ENCODE peak calls at places on chromosomes 16 and 17, in six cellular contexts. One of them, this sample, is unnamed.
A peak's percentile ranks its signal among the peaks of the same experiment; 100 is the strongest.

GRCh38 chr16:74623214-74623842 is 16.4 kb upstream of the GLG1 start:
- DNase-seq in right lobe of liver: no peak
- DNase-seq in colonic mucosa: no peak
- DNase-seq in PC-9: no peak
- DNase-seq in lower lobe of right lung: no peak
- DNase-seq in heart right ventricle: no peak
- DNase-seq in this sample: no peak

GRCh38 chr17:33291248-33292183 is 1.6 kb downstream of the ASIC2 start:
- DNase-seq in right lobe of liver: no peak
- DNase-seq in colonic mucosa: peak; percentile 38
- DNase-seq in PC-9: no peak
- DNase-seq in lower lobe of right lung: peak; percentile 46
- DNase-seq in heart right ventricle: peak; percentile 11
- DNase-seq in this sample: peak; percentile 22

GRCh38 chr17:77400445-77400870 is 259.7 kb downstream of the SEC14L1 start:
- DNase-seq in right lobe of liver: no peak
- DNase-seq in colonic mucosa: no peak
- DNase-seq in PC-9: no peak
- DNase-seq in lower lobe of right lung: peak; percentile 63
- DNase-seq in heart right ventricle: peak; percentile 57
- DNase-seq in this sample: no peak

GRCh38 chr17:57909548-57909947 is 45.7 kb downstream of the CUEDC1 start:
- DNase-seq in right lobe of liver: no peak
- DNase-seq in colonic mucosa: no peak
- DNase-seq in PC-9: no peak
- DNase-seq in lower lobe of right lung: no peak
- DNase-seq in heart right ventricle: no peak
- DNase-seq in this sample: no peak

GRCh38 chr16:1573301-1573700 is 38.6 kb downstream of the IFT140 start:
- DNase-seq in right lobe of liver: no peak
- DNase-seq in colonic mucosa: no peak
- DNase-seq in PC-9: no peak
- DNase-seq in lower lobe of right lung: no peak
- DNase-seq in heart right ventricle: no peak
- DNase-seq in this sample: no peak

GRCh38 chr16:74740795-74741304 is 33.8 kb downstream of the FA2H start:
- DNase-seq in right lobe of liver: no peak
- DNase-seq in colonic mucosa: peak; percentile 88
- DNase-seq in PC-9: peak; percentile 94
- DNase-seq in lower lobe of right lung: no peak
- DNase-seq in heart right ventricle: peak; percentile 28
- DNase-seq in this sample: peak; percentile 92

GRCh38 chr16:54284931-54285413 is 1.6 kb downstream of the IRX3 start:
- DNase-seq in right lobe of liver: no peak
- DNase-seq in colonic mucosa: no peak
- DNase-seq in PC-9: no peak
- DNase-seq in lower lobe of right lung: no peak
- DNase-seq in heart right ventricle: no peak
- DNase-seq in this sample: no peak

GRCh38 chr16:69514366-69514765 is 51.4 kb upstream of the NFAT5 start:
- DNase-seq in right lobe of liver: no peak
- DNase-seq in colonic mucosa: no peak
- DNase-seq in PC-9: peak; percentile 91
- DNase-seq in lower lobe of right lung: no peak
- DNase-seq in heart right ventricle: no peak
- DNase-seq in this sample: no peak

GRCh38 chr16:49592507-49593422 is 219.2 kb downstream of the C16orf78 start:
- DNase-seq in right lobe of liver: peak; percentile 47
- DNase-seq in colonic mucosa: no peak
- DNase-seq in PC-9: no peak
- DNase-seq in lower lobe of right lung: no peak
- DNase-seq in heart right ventricle: no peak
- DNase-seq in this sample: no peak

GRCh38 chr17:31366088-31366487 is 25.4 kb upstream of the RAB11FIP4 start:
- DNase-seq in right lobe of liver: no peak
- DNase-seq in colonic mucosa: no peak
- DNase-seq in PC-9: no peak
- DNase-seq in lower lobe of right lung: no peak
- DNase-seq in heart right ventricle: no peak
- DNase-seq in this sample: no peak

GRCh38 chr17:58452738-58453137 is 35.4 kb upstream of the RNF43 start:
- DNase-seq in right lobe of liver: no peak
- DNase-seq in colonic mucosa: no peak
- DNase-seq in PC-9: no peak
- DNase-seq in lower lobe of right lung: no peak
- DNase-seq in heart right ventricle: no peak
- DNase-seq in this sample: no peak

GRCh38 chr16:77289331-77289809 is 90.2 kb downstream of the SYCE1L start:
- DNase-seq in right lobe of liver: no peak
- DNase-seq in colonic mucosa: no peak
- DNase-seq in PC-9: peak; percentile 83
- DNase-seq in lower lobe of right lung: no peak
- DNase-seq in heart right ventricle: no peak
- DNase-seq in this sample: no peak

GRCh38 chr17:75876190-75876937 is 2.0 kb downstream of the TRIM47 start:
- DNase-seq in right lobe of liver: peak; percentile 88
- DNase-seq in colonic mucosa: peak; percentile 90
- DNase-seq in PC-9: peak; percentile 91
- DNase-seq in lower lobe of right lung: peak; percentile 73
- DNase-seq in heart right ventricle: no peak
- DNase-seq in this sample: peak; percentile 70

GRCh38 chr17:28669918-28670317 is 7.9 kb downstream of the SUPT6H start:
- DNase-seq in right lobe of liver: no peak
- DNase-seq in colonic mucosa: no peak
- DNase-seq in PC-9: no peak
- DNase-seq in lower lobe of right lung: no peak
- DNase-seq in heart right ventricle: no peak
- DNase-seq in this sample: no peak

GRCh38 chr16:30382398-30383015 is at the start of gene SEPTIN1:
- DNase-seq in right lobe of liver: no peak
- DNase-seq in colonic mucosa: no peak
- DNase-seq in PC-9: no peak
- DNase-seq in lower lobe of right lung: no peak
- DNase-seq in heart right ventricle: no peak
- DNase-seq in this sample: no peak

GRCh38 chr16:83206426-83206825 is 579.7 kb downstream of the CDH13 start:
- DNase-seq in right lobe of liver: no peak
- DNase-seq in colonic mucosa: no peak
- DNase-seq in PC-9: no peak
- DNase-seq in lower lobe of right lung: no peak
- DNase-seq in heart right ventricle: no peak
- DNase-seq in this sample: no peak

GRCh38 chr17:76811028-76811427 is 57.2 kb upstream of the MGAT5B start:
- DNase-seq in right lobe of liver: no peak
- DNase-seq in colonic mucosa: no peak
- DNase-seq in PC-9: no peak
- DNase-seq in lower lobe of right lung: no peak
- DNase-seq in heart right ventricle: no peak
- DNase-seq in this sample: no peak

GRCh38 chr16:80614908-80615696 is 74.3 kb downstream of the DYNLRB2 start:
- DNase-seq in right lobe of liver: no peak
- DNase-seq in colonic mucosa: no peak
- DNase-seq in PC-9: no peak
- DNase-seq in lower lobe of right lung: no peak
- DNase-seq in heart right ventricle: no peak
- DNase-seq in this sample: no peak

GRCh38 chr16:8481810-8482209 is 108.5 kb downstream of the TMEM114 start:
- DNase-seq in right lobe of liver: no peak
- DNase-seq in colonic mucosa: no peak
- DNase-seq in PC-9: no peak
- DNase-seq in lower lobe of right lung: no peak
- DNase-seq in heart right ventricle: no peak
- DNase-seq in this sample: no peak

GRCh38 chr16:27961296-27961620 is 102.3 kb downstream of the GSG1L start:
- DNase-seq in right lobe of liver: no peak
- DNase-seq in colonic mucosa: no peak
- DNase-seq in PC-9: no peak
- DNase-seq in lower lobe of right lung: no peak
- DNase-seq in heart right ventricle: no peak
- DNase-seq in this sample: no peak

GRCh38 chr16:8885674-8886592 is 3.8 kb downstream of the LITAFD start:
- DNase-seq in right lobe of liver: no peak
- DNase-seq in colonic mucosa: no peak
- DNase-seq in PC-9: no peak
- DNase-seq in lower lobe of right lung: peak; percentile 39
- DNase-seq in heart right ventricle: no peak
- DNase-seq in this sample: no peak

GRCh38 chr16:10078541-10078949 is 103.7 kb downstream of the GRIN2A start:
- DNase-seq in right lobe of liver: no peak
- DNase-seq in colonic mucosa: no peak
- DNase-seq in PC-9: no peak
- DNase-seq in lower lobe of right lung: no peak
- DNase-seq in heart right ventricle: no peak
- DNase-seq in this sample: peak; percentile 7
- TF ChIP-seq CTCF in right lobe of liver: no peak
- TF ChIP-seq CTCF in colonic mucosa: no peak
- TF ChIP-seq CTCF in PC-9: no peak
- TF ChIP-seq CTCF in lower lobe of right lung: no peak
- TF ChIP-seq CTCF in heart right ventricle: no peak
- TF ChIP-seq CTCF in this sample: no peak

GRCh38 chr17:80925668-80926067 is 66.0 kb upstream of the CHMP6 start:
- DNase-seq in right lobe of liver: no peak
- DNase-seq in colonic mucosa: no peak
- DNase-seq in PC-9: no peak
- DNase-seq in lower lobe of right lung: no peak
- DNase-seq in heart right ventricle: no peak
- DNase-seq in this sample: no peak

GRCh38 chr17:80926601-80927250 is 64.9 kb upstream of the CHMP6 start:
- DNase-seq in right lobe of liver: no peak
- DNase-seq in colonic mucosa: no peak
- DNase-seq in PC-9: no peak
- DNase-seq in lower lobe of right lung: no peak
- DNase-seq in heart right ventricle: no peak
- DNase-seq in this sample: peak; percentile 3

GRCh38 chr17:80930335-80931040 is 61.2 kb upstream of the CHMP6 start:
- DNase-seq in right lobe of liver: no peak
- DNase-seq in colonic mucosa: no peak
- DNase-seq in PC-9: no peak
- DNase-seq in lower lobe of right lung: no peak
- DNase-seq in heart right ventricle: no peak
- DNase-seq in this sample: no peak

GRCh38 chr17:80929449-80929848 is 62.2 kb upstream of the CHMP6 start:
- DNase-seq in right lobe of liver: no peak
- DNase-seq in colonic mucosa: no peak
- DNase-seq in PC-9: no peak
- DNase-seq in lower lobe of right lung: no peak
- DNase-seq in heart right ventricle: no peak
- DNase-seq in this sample: no peak

GRCh38 chr17:80927791-80928216 is 63.8 kb upstream of the CHMP6 start:
- DNase-seq in right lobe of liver: no peak
- DNase-seq in colonic mucosa: no peak
- DNase-seq in PC-9: no peak
- DNase-seq in lower lobe of right lung: no peak
- DNase-seq in heart right ventricle: no peak
- DNase-seq in this sample: no peak
- TF ChIP-seq CTCF in right lobe of liver: no peak
- TF ChIP-seq CTCF in colonic mucosa: no peak
- TF ChIP-seq CTCF in PC-9: no peak
- TF ChIP-seq CTCF in lower lobe of right lung: peak; percentile 35
- TF ChIP-seq CTCF in heart right ventricle: peak; percentile 29
- TF ChIP-seq CTCF in this sample: no peak

DNA sequence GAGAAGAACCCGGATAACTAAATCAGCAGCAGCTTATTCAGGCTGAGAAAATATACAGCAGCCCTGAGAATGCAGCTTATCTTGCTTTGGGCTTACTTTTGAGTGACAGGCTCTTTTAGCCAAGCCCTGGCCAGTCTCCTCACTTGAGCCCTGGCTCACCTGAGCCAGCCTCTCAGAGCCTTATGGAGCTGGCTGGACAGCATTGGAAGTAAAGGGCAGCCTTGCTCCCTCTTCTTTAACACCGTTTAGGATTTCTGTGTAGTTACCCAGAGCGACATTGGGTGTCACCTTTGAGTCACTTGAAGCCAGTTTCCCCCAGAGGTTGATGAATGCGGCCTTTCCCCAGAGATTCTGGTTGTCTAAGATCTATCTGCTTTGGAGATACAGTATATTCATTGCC is 7.7 kb upstream of the NPIPB2 start:
- DNase-seq in right lobe of liver: no peak
- DNase-seq in colonic mucosa: no peak
- DNase-seq in PC-9: peak; percentile 50
- DNase-seq in lower lobe of right lung: peak; percentile 63
- DNase-seq in heart right ventricle: no peak
- DNase-seq in this sample: peak; percentile 19
- TF ChIP-seq CTCF in right lobe of liver: peak; percentile 40
- TF ChIP-seq CTCF in colonic mucosa: peak; percentile 14
- TF ChIP-seq CTCF in PC-9: peak; percentile 67
- TF ChIP-seq CTCF in lower lobe of right lung: peak; percentile 45
- TF ChIP-seq CTCF in heart right ventricle: peak; percentile 54
- TF ChIP-seq CTCF in this sample: peak; percentile 49

DNA sequence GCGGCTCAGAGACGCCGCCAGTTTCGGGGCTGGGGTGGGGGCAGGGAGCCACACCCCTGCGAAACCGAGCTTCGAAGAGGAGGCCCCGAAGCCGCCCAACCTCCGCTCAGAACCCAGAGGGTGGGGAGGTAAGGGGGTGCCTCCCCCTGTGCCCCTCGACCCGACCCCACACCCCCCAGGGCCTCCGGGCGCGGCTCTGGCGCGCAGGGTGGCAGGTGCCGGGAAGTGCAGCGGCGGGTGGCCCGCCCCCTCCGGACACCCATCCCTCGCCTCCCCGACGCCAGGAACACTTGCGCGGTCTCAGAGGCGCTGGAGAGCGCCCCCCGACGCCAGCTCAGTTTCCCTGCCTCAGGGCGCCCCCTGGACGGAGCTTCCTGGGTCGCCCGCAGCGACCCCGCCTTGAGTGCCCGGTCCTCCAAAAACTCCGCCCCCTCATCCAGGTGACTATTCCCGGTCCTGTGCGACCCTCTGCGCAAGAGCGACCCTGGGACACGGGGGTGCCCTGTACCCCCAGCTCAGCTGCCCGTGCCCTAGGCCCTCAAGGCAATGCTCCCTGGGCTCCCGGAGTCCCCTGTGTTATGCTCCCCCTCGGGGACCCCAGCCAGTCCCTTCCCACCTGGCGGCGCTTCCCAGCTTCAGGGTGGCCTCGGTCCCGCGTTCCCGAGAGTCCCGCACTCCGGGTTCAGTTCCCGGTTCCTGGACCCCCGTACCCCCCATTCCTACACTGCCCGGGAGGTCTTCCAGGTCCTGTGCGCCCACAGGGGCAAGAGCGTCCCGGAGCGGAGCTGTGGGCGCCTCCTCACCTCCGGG is 562 bp downstream of the PPL start:
- DNase-seq in right lobe of liver: peak; percentile 78
- DNase-seq in colonic mucosa: peak; percentile 53
- DNase-seq in PC-9: peak; percentile 40
- DNase-seq in lower lobe of right lung: peak; percentile 75
- DNase-seq in heart right ventricle: peak; percentile 32
- DNase-seq in this sample: peak; percentile 64
- TF ChIP-seq CTCF in right lobe of liver: peak; percentile 9
- TF ChIP-seq CTCF in colonic mucosa: no peak
- TF ChIP-seq CTCF in PC-9: peak; percentile 58
- TF ChIP-seq CTCF in lower lobe of right lung: peak; percentile 37
- TF ChIP-seq CTCF in heart right ventricle: peak; percentile 31
- TF ChIP-seq CTCF in this sample: no peak

This sample was measured in body of pancreas.